ENCODE peak calls at places on chromosomes 6 and 20, in five cellular contexts. S, I, B, Q and W are unnamed samples.

GRCh38 chr6:89360415-89360999 is 8.0 kb upstream of the UBE2J1 start:
- DNase-seq in B (no peak), Q (peak; percentile 45), I (no peak), S (no peak), W (no peak)

GRCh38 chr20:48789781-48790544 is 37.8 kb downstream of the PREX1 start:
- DNase-seq in B (no peak), S (no peak), I (no peak), Q (no peak), W (no peak)

GRCh38 chr6:41756354-41756753 is 9.2 kb upstream of the PGC start:
- DNase-seq in S (no peak), B (no peak), I (no peak), Q (no peak), W (no peak)

GRCh38 chr6:100761841-100762240 is 119.3 kb downstream of the ASCC3 start:
- DNase-seq in B (no peak), Q (no peak), I (no peak), S (no peak), W (no peak)

GRCh38 chr6:29520232-29520631 is 32.5 kb upstream of the MAS1L start:
- DNase-seq in B (no peak), I (no peak), S (no peak), Q (no peak), W (no peak)

GRCh38 chr20:39632176-39632575 is 670.0 kb downstream of the DHX35 start:
- DNase-seq in I (no peak), B (no peak), Q (no peak), S (no peak), W (no peak)

GRCh38 chr20:24694727-24695528 is 225.5 kb downstream of the SYNDIG1 start:
- DNase-seq in S (no peak), Q (no peak), B (no peak), I (no peak), W (no peak)

GRCh38 chr6:138833819-138834539 is 38.1 kb downstream of the ECT2L start:
- DNase-seq in I (no peak), Q (no peak), B (no peak), S (no peak), W (no peak)

GRCh38 chr20:40715491-40715890 is 26.5 kb upstream of the MAFB start:
- DNase-seq in I (no peak), Q (no peak), S (no peak), B (no peak), W (no peak)

GRCh38 chr6:45272626-45273025 is 55.5 kb upstream of the RUNX2 start:
- DNase-seq in I (no peak), B (no peak), S (no peak), Q (no peak), W (no peak)